ENCODE peak calls at places on chromosomes 2 and 18, in seven cellular contexts. K is lower lobe of right lung; B is GM13976; L is AG09319; T is foreskin fibroblast; Y is CD4-positive, alpha-beta T cell; Q is epithelial cell of esophagus. M is an unnamed sample.

GRCh38 chr18:13639196-13639595 is 87.2 kb downstream of the FAM210A start:
- DNase-seq in L (no peak), B (no peak), Y (no peak), T (no peak), Q (no peak), K (no peak), M (no peak)

GRCh38 chr18:2846241-2846637 is 567 bp upstream of the EMILIN2 start:
- DNase-seq in B (peak), Q (no peak), T (no peak), K (peak), L (no peak), Y (peak), M (no peak)

GRCh38 chr18:3554091-3554601 is 104.2 kb downstream of the TGIF1 start:
- DNase-seq in Y (no peak), L (no peak), T (no peak), K (no peak), Q (no peak), B (no peak), M (peak)

GRCh38 chr18:56068030-56068671 is 480.2 kb upstream of the TCF4 start:
- DNase-seq in T (no peak), B (no peak), Q (peak), Y (no peak), L (no peak), K (no peak), M (no peak)

GRCh38 chr18:40565805-40566509 is 1389.1 kb upstream of the PIK3C3 start:
- DNase-seq in Y (no peak), Q (no peak), B (no peak), K (no peak), T (no peak), L (no peak), M (no peak)

GRCh38 chr18:11091746-11092145 is 57.6 kb downstream of the PIEZO2 start:
- DNase-seq in L (no peak), Q (no peak), T (no peak), K (no peak), B (no peak), Y (no peak), M (no peak)

GRCh38 chr2:192978317-192978874 is 783.7 kb upstream of the TMEFF2 start:
- DNase-seq in Q (no peak), Y (no peak), T (no peak), B (no peak), L (no peak), K (no peak), M (no peak)

GRCh38 chr2:108139521-108139920 is 100.2 kb upstream of the SULT1C3 start:
- DNase-seq in L (no peak), Q (peak), Y (no peak), B (peak), T (no peak), K (no peak), M (no peak)

GRCh38 chr2:237727363-237727762 is 71.2 kb upstream of the RBM44 start:
- DNase-seq in Q (peak), L (no peak), K (no peak), B (no peak), Y (no peak), T (peak), M (no peak)

GRCh38 chr18:79460445-79461300 is 64.9 kb downstream of the NFATC1 start:
- DNase-seq in T (no peak), Q (no peak), L (no peak), Y (no peak), K (no peak), B (peak), M (no peak)

GRCh38 chr2:112807233-112807807 is 23.0 kb upstream of the IL1A start:
- DNase-seq in Y (no peak), L (no peak), T (no peak), K (no peak), Q (no peak), B (no peak), M (no peak)
- TF ChIP-seq CTCF in Y (no peak), L (no peak), T (no peak), K (no peak), Q (peak), B (no peak), M (peak)

GRCh38 chr2:226813148-226813701 is 13.6 kb upstream of the IRS1 start:
- DNase-seq in K (no peak), T (no peak), Q (peak), B (peak), L (no peak), Y (no peak), M (peak)
- TF ChIP-seq CTCF in K (no peak), T (peak), Q (peak), B (peak), L (peak), Y (no peak), M (no peak)

GRCh38 chr2:165902929-165903328 is 50.6 kb downstream of the TTC21B start:
- DNase-seq in L (no peak), Y (no peak), K (no peak), T (no peak), B (no peak), Q (no peak), M (no peak)
- TF ChIP-seq CTCF in L (no peak), Y (no peak), K (no peak), T (peak), B (no peak), Q (no peak), M (no peak)

GRCh38 chr2:7840651-7841380 is 841.0 kb upstream of the ID2 start:
- DNase-seq in B (no peak), Q (no peak), L (no peak), T (no peak), Y (no peak), K (no peak), M (no peak)

GRCh38 chr2:7838636-7839035 is 843.2 kb upstream of the ID2 start:
- DNase-seq in B (no peak), Y (no peak), L (no peak), K (no peak), T (no peak), Q (no peak), M (no peak)

GRCh38 chr2:7845332-7845731 is 836.5 kb upstream of the ID2 start:
- DNase-seq in L (peak), B (no peak), K (no peak), Y (no peak), Q (peak), T (peak), M (no peak)

GRCh38 chr2:7844414-7844961 is 837.4 kb upstream of the ID2 start:
- DNase-seq in K (no peak), Y (no peak), T (no peak), B (no peak), L (no peak), Q (peak), M (no peak)

GRCh38 chr2:7841751-7842150 is 840.1 kb upstream of the ID2 start:
- DNase-seq in Q (peak), K (no peak), T (no peak), L (no peak), B (no peak), Y (no peak), M (no peak)
- TF ChIP-seq CTCF in Q (no peak), K (no peak), T (no peak), L (no peak), B (no peak), Y (no peak), M (no peak)

GRCh38 chr2:98496750-98497493 is 52.3 kb downstream of the INPP4A start:
- DNase-seq in T (no peak), B (no peak), L (no peak), Q (no peak), K (no peak), Y (no peak), M (no peak)

GRCh38 chr2:98500561-98500960 is 55.9 kb downstream of the INPP4A start:
- DNase-seq in Y (no peak), T (no peak), K (no peak), Q (no peak), B (no peak), L (no peak), M (no peak)

GRCh38 chr2:98501223-98501622 is 56.6 kb downstream of the INPP4A start:
- DNase-seq in Q (no peak), T (no peak), K (no peak), B (no peak), L (no peak), Y (no peak), M (no peak)

GRCh38 chr2:98501896-98502295 is 57.2 kb downstream of the INPP4A start:
- DNase-seq in Q (no peak), L (no peak), T (no peak), Y (no peak), B (no peak), K (no peak), M (no peak)

GRCh38 chr2:98498703-98499445 is 54.2 kb downstream of the INPP4A start:
- DNase-seq in Q (no peak), T (no peak), K (no peak), B (no peak), Y (no peak), L (no peak), M (no peak)
- TF ChIP-seq CTCF in Q (no peak), T (no peak), K (no peak), B (no peak), Y (no peak), L (no peak), M (no peak)

GRCh38 chr2:196289000-196289399 is 117.6 kb upstream of the STK17B start:
- DNase-seq in Q (no peak), B (peak), Y (no peak), L (no peak), T (no peak), K (no peak), M (no peak)
- TF ChIP-seq CTCF in Q (no peak), B (no peak), Y (no peak), L (no peak), T (no peak), K (no peak), M (no peak)

DNA sequence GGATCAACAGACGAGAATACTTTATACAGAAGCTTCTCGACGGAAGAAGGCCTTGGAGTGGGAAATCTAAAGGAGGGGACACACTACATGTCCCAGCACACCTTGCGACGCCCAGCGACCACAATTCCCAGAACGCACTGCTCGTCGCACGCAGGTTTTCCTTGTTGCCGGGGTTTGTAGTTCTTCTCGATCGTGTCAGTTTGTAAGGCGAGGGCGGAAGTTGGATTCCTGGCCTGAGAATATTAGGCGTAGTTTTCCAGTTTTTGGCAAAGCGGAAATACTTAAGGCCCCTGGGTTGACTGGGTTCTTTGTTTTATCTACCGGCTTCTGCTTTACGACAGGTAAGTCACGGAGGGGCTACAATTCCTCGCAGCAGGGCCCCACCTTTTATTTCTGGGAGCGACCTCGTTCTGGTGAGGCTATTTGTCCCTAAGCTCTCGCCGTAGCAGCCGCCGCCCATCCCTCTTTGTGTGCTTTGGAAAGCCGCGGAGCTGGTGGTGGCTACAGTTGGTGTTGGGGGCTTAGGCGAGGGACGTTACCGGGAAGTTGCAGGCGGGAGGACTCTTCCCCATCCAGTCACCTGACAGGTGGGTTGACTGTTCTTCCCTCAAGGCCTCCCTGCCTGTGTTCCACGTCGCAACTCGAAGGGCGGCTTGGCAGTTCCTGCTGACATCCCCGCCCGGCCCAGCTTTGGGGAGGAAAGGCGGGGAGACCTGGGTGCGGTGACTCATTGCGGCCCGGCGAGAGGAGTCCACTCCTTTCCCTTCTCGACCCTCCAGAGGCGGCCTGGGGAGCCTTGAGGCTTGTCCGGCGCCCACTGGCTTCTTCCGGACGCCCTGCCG is at the start of gene DYNC1I2:
- DNase-seq in L (peak), Y (peak), K (peak), T (peak), Q (peak), B (peak), M (peak)
- TF ChIP-seq CTCF in L (no peak), Y (no peak), K (no peak), T (no peak), Q (no peak), B (no peak), M (no peak)

DNA sequence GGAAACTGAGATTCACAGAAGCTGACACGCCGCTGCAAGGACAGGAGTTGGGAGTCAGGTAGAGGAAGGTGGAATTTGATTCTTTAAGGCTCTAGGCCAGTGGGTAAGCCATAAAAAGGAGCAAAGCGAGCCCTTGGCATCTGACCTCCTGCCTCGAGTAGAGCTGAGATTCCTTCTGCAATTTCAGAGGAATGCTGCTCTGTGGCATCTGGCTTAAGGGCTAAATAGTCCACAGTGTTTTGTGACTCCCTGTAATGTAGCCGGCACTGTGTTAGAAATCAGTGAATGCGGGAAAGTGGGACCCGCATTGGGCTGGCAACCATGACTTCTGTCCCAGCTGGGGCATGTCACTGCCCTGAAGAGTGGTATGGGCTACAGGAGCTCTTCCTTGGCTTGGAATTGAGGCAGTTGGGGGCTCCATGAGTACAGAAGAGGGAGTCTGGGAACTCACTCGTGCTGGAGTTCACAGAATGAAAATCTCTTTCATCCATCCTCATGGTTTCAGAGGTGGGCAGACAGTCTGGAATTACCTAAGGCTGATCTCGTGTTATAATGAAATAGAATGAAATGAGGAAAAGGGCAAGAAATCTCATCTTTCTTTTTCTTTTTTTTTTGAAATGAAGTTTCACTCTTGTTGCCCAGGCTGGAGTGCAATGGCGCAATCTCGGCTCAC is 12.7 kb upstream of the MYCN start:
- DNase-seq in L (no peak), K (no peak), Q (no peak), T (no peak), B (no peak), Y (no peak), M (no peak)
- TF ChIP-seq CTCF in L (no peak), K (no peak), Q (no peak), T (no peak), B (no peak), Y (no peak), M (no peak)

GRCh38 chr2:10034333-10035052 is 8.9 kb upstream of the KLF11 start:
- DNase-seq in Y (no peak), T (no peak), B (no peak), K (peak), L (no peak), Q (no peak), M (no peak)

GRCh38 chr2:10035053-10035422 is 8.3 kb upstream of the KLF11 start:
- DNase-seq in L (no peak), Q (no peak), K (peak), T (no peak), B (no peak), Y (no peak), M (no peak)

GRCh38 chr2:10035633-10036032 is 7.7 kb upstream of the KLF11 start:
- DNase-seq in Q (no peak), B (no peak), T (no peak), L (no peak), Y (no peak), K (peak), M (no peak)

GRCh38 chr2:10038123-10038522 is 5.2 kb upstream of the KLF11 start:
- DNase-seq in Y (no peak), B (no peak), K (peak), T (no peak), Q (no peak), L (no peak), M (no peak)

DNA sequence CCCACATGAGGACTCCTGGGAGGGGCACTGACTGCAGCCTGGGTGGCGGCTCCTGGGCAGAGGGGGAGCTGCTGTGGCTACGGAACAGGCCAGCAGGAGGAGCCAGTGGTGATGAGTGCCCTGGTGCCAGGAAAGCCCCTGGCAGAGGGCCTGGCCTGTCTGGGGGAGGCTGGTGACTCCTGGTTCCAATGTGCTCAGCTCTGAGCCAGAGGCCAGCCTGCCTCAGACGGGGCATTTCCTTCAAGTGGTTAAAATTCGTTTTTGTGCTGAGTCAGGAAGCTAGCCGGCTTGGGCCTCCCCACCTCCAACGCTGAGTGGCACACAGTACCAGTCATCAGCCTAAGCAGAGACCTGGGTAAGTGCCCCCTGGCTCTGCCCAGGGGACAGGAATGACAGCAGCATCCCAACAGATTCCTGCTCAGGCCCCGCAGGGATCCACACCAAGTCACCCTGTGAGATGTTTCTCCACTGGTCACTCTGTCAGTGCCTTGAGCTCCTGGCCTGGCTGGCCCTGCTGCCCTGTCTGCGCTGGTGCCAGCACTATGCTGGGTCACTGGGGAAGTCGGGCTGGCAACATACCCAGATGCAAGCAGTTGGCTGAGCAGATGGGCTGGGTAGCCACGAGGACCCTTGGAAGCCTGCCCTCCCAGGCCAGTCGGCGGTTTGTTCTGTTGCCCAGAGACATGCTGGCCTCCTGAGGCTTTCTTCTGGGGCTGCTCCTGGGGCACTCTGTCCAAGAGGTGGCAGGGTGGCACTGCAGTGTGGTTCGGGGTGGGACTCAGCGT is 7.1 kb upstream of the KLF11 start:
- DNase-seq in T (peak), L (peak), Y (no peak), K (peak), Q (peak), B (no peak), M (no peak)
- TF ChIP-seq CTCF in T (peak), L (peak), Y (no peak), K (peak), Q (peak), B (no peak), M (no peak)